ENCODE peak calls at places on chromosomes 4 and X, in five cellular contexts. W, Z, A, G and B are unnamed samples.

GRCh38 chr4:77202491-77202890 is 45.5 kb downstream of the CCNG2 start:
- DNase-seq in Z (no peak), A (no peak), G (no peak), W (no peak), B (no peak)

GRCh38 chr4:112860731-112861377 is 188.6 kb upstream of the ANK2 start:
- DNase-seq in G (no peak), A (peak), W (no peak), Z (no peak), B (no peak)

GRCh38 chrX:142804085-142804484 is 221.6 kb upstream of the SPANXN4 start:
- DNase-seq in W (peak), G (no peak), A (peak), Z (peak), B (no peak)

GRCh38 chr4:78609580-78609979 is 58.0 kb downstream of the ANXA3 start:
- DNase-seq in Z (no peak), A (no peak), W (no peak), G (no peak), B (no peak)

GRCh38 chr4:48139688-48140087 is 5.6 kb upstream of the TXK start:
- DNase-seq in A (no peak), G (no peak), Z (no peak), W (no peak), B (peak)

GRCh38 chr4:8760561-8760960 is 111.1 kb downstream of the HMX1 start:
- DNase-seq in W (no peak), Z (no peak), A (no peak), G (no peak), B (no peak)

GRCh38 chr4:163540977-163541376 is 46.5 kb downstream of the TMA16 start:
- DNase-seq in G (peak), Z (no peak), W (no peak), A (no peak), B (peak)

GRCh38 chr4:127446309-127446708 is 186.4 kb upstream of the INTU start:
- DNase-seq in G (no peak), W (no peak), Z (no peak), A (no peak), B (no peak)

GRCh38 chrX:110699109-110699508 is 96.5 kb downstream of the CHRDL1 start:
- DNase-seq in A (no peak), W (no peak), G (no peak), Z (no peak), B (peak)

GRCh38 chr4:70437212-70437611 is 34.8 kb upstream of the MUC7 start:
- DNase-seq in W (peak), G (no peak), A (no peak), Z (no peak), B (no peak)

DNA sequence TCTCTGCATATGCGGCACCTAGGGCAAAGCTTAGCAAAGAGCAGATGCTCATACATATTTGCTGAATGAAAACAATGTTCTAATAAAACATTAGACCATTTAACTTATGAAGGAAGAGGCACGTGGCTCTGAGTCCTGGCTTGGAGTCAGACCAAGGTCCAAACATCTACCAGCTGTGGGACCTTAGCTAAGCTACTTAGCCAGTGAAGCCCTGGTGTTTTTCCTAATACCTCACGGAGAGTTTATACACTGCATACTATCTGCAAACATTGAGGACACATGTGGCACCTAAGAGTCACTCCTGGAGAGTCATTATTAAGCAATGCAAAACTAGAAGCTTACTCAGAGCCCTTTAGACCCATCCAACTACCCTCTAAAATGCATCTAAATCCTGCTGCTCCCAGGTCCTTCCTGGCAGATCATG is 9.0 kb downstream of the PDGFC start:
- DNase-seq in W (no peak), A (no peak), G (no peak), Z (no peak), B (peak)
- H3K23ac ChIP-seq in W (no peak), A (no peak), G (no peak), Z (no peak), B (no peak)

GRCh38 chr4:896216-896615 is 35.9 kb downstream of the GAK start:
- DNase-seq in A (no peak), G (no peak), Z (no peak), W (no peak), B (no peak)
- H2BK12ac ChIP-seq in A (no peak), G (no peak), Z (no peak), W (no peak), B (no peak)

GRCh38 chr4:13992041-13992440 is 364.5 kb upstream of the BOD1L1 start:
- DNase-seq in W (no peak), G (no peak), A (no peak), Z (no peak), B (no peak)

GRCh38 chr4:13990596-13991589 is 363.4 kb upstream of the BOD1L1 start:
- DNase-seq in A (no peak), G (no peak), Z (no peak), W (no peak), B (peak)

GRCh38 chr4:13988347-13989265 is 361.1 kb upstream of the BOD1L1 start:
- DNase-seq in Z (no peak), A (no peak), G (no peak), W (no peak), B (peak)

GRCh38 chr4:13986533-13986932 is 359.0 kb upstream of the BOD1L1 start:
- DNase-seq in Z (no peak), G (no peak), W (no peak), A (no peak), B (no peak)

DNA sequence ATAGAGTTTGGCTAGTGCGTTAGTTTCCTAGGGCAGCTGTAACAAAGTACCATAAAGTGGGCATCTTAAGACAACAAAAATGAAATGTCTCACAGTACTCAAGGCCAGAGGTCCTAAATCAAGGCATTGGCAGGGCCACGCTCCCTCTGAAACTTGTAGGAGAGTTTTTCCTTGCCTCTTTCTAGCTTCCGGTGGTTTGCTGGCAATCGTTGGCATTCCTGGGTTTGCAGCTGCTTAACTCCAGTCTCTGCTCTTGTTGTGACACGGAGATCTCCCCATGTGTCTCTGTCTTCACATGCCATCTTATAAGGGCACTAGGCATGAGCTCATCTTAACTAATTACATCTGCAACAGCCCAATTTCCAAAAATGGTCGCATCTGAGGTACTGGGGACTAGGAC is 362.0 kb upstream of the BOD1L1 start:
- DNase-seq in A (no peak), Z (no peak), W (no peak), G (no peak), B (no peak)
- H3K23ac ChIP-seq in A (no peak), Z (no peak), W (no peak), G (no peak), B (no peak)

GRCh38 chr4:53682908-53683307 is 91.6 kb upstream of the LNX1 start:
- DNase-seq in W (no peak), A (no peak), G (no peak), Z (no peak), B (no peak)
- H2BK12ac ChIP-seq in W (no peak), A (no peak), G (no peak), Z (no peak), B (peak)

GRCh38 chrX:71292669-71293379 is 8.7 kb upstream of the ITGB1BP2 start:
- DNase-seq in W (no peak), Z (no peak), A (no peak), G (no peak), B (no peak)
- H3K23ac ChIP-seq in W (no peak), Z (no peak), A (no peak), G (no peak), B (no peak)

GRCh38 chr4:52037730-52038108 is 380 bp downstream of the SGCB start:
- DNase-seq in A (no peak), G (no peak), W (peak), Z (peak), B (peak)
- H2BK12ac ChIP-seq in A (no peak), G (no peak), W (no peak), Z (no peak), B (no peak)

GRCh38 chr4:153419673-153420278 is 46.4 kb upstream of the TMEM131L start:
- DNase-seq in Z (peak), A (no peak), W (no peak), G (no peak), B (no peak)
- H3K23ac ChIP-seq in Z (no peak), A (no peak), W (no peak), G (no peak), B (no peak)

DNA sequence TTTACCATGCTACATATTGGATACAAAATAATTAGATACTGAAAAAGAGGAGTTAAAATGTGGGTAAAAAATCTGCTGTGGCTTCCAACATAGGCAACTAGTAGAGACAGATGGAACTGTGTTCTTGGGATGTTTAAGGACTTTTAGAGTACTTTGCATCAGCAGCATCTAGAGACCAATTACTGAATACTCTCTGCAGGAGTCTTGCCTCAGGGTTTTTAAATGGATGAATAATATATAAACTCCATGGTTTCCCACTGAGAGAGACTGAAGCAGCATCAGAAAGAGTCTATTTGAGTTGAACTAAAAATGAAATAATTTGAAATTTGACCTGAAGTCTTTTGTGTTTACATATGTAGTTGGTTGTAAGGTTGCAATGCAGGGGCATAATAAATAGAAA is 676.7 kb downstream of the GALNTL6 start:
- DNase-seq in A (no peak), G (no peak), Z (no peak), W (no peak), B (no peak)
- H2BK12ac ChIP-seq in A (no peak), G (no peak), Z (no peak), W (no peak), B (no peak)

GRCh38 chr4:169188204-169188603 is 82.6 kb downstream of the SH3RF1 start:
- DNase-seq in G (no peak), W (no peak), A (no peak), Z (no peak), B (no peak)

GRCh38 chr4:169185133-169185956 is 85.4 kb downstream of the SH3RF1 start:
- DNase-seq in A (no peak), Z (no peak), G (no peak), W (no peak), B (no peak)

GRCh38 chr4:169184236-169184635 is 86.5 kb downstream of the SH3RF1 start:
- DNase-seq in Z (no peak), A (no peak), G (no peak), W (no peak), B (no peak)

GRCh38 chr4:169184686-169185085 is 86.1 kb downstream of the SH3RF1 start:
- DNase-seq in Z (no peak), W (no peak), G (no peak), A (no peak), B (no peak)

DNA sequence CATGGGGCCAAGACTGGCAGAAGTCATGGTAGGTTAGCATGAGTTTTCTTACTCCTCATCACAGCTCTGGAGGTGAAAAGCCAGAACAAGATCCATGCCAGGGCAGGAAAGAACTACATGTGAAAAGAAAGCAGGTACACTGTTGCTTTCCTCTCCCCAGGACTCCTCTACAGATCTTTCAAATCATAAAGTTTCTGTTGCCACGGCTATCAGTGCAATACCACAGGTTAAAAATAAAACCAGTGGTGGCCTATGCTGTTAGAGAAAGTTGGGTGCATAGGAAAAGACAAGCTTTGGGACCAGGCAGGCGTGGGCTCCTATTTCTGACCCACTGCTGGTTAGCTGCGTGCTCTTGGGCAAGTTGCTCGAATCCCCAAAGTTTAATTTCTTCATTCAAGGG is 81.4 kb downstream of the SH3RF1 start:
- DNase-seq in Z (no peak), W (no peak), A (no peak), G (no peak), B (no peak)
- H3K23ac ChIP-seq in Z (no peak), W (no peak), A (no peak), G (no peak), B (no peak)